ENCODE peak calls at places on chromosomes 6 and 20, in eight cellular contexts. One of them, this sample, is unnamed.

GRCh38 chr20:44083220-44083933 is 103.6 kb downstream of the JPH2 start:
- DNase-seq in fibroblast of lung: peak; percentile 17
- DNase-seq in H9: no peak
- DNase-seq in A673: no peak
- DNase-seq in astrocyte of the spinal cord: peak; percentile 50
- DNase-seq in brain microvascular endothelial cell: no peak
- DNase-seq in pancreas: no peak
- DNase-seq in nephron progenitor cell: no peak
- DNase-seq in this sample: peak; percentile 54

GRCh38 chr6:151379933-151380847 is 11.2 kb downstream of the ZBTB2 start:
- DNase-seq in fibroblast of lung: no peak
- DNase-seq in H9: no peak
- DNase-seq in A673: no peak
- DNase-seq in astrocyte of the spinal cord: no peak
- DNase-seq in brain microvascular endothelial cell: no peak
- DNase-seq in pancreas: no peak
- DNase-seq in nephron progenitor cell: no peak
- DNase-seq in this sample: no peak

GRCh38 chr6:116596815-116597214 is 19.5 kb upstream of the RSPH4A start:
- DNase-seq in fibroblast of lung: peak; percentile 35
- DNase-seq in H9: no peak
- DNase-seq in A673: peak; percentile 4
- DNase-seq in astrocyte of the spinal cord: peak; percentile 29
- DNase-seq in brain microvascular endothelial cell: peak; percentile 11
- DNase-seq in pancreas: no peak
- DNase-seq in nephron progenitor cell: peak; percentile 57
- DNase-seq in this sample: no peak

GRCh38 chr20:62346398-62347150 is 20.5 kb downstream of the LAMA5 start:
- DNase-seq in fibroblast of lung: no peak
- DNase-seq in H9: no peak
- DNase-seq in A673: no peak
- DNase-seq in astrocyte of the spinal cord: no peak
- DNase-seq in brain microvascular endothelial cell: no peak
- DNase-seq in pancreas: no peak
- DNase-seq in nephron progenitor cell: no peak
- DNase-seq in this sample: no peak

GRCh38 chr20:50663095-50663821 is 28.1 kb downstream of the RIPOR3 start:
- DNase-seq in fibroblast of lung: no peak
- DNase-seq in H9: peak; percentile 48
- DNase-seq in A673: no peak
- DNase-seq in astrocyte of the spinal cord: no peak
- DNase-seq in brain microvascular endothelial cell: no peak
- DNase-seq in pancreas: peak; percentile 64
- DNase-seq in nephron progenitor cell: no peak
- DNase-seq in this sample: no peak

GRCh38 chr20:34888468-34888867 is 12.1 kb downstream of the ACSS2 start:
- DNase-seq in fibroblast of lung: no peak
- DNase-seq in H9: no peak
- DNase-seq in A673: no peak
- DNase-seq in astrocyte of the spinal cord: no peak
- DNase-seq in brain microvascular endothelial cell: no peak
- DNase-seq in pancreas: no peak
- DNase-seq in nephron progenitor cell: no peak
- DNase-seq in this sample: no peak

GRCh38 chr20:3658708-3659491 is 4.3 kb downstream of the GFRA4 start:
- DNase-seq in fibroblast of lung: no peak
- DNase-seq in H9: no peak
- DNase-seq in A673: no peak
- DNase-seq in astrocyte of the spinal cord: no peak
- DNase-seq in brain microvascular endothelial cell: no peak
- DNase-seq in pancreas: no peak
- DNase-seq in nephron progenitor cell: no peak
- DNase-seq in this sample: no peak

GRCh38 chr20:46122516-46123481 is 4.7 kb downstream of the CD40 start:
- DNase-seq in fibroblast of lung: no peak
- DNase-seq in H9: no peak
- DNase-seq in A673: no peak
- DNase-seq in astrocyte of the spinal cord: no peak
- DNase-seq in brain microvascular endothelial cell: no peak
- DNase-seq in pancreas: no peak
- DNase-seq in nephron progenitor cell: no peak
- DNase-seq in this sample: no peak

GRCh38 chr6:89400912-89401399 is 11.1 kb downstream of the RRAGD start:
- DNase-seq in fibroblast of lung: no peak
- DNase-seq in H9: no peak
- DNase-seq in A673: no peak
- DNase-seq in astrocyte of the spinal cord: no peak
- DNase-seq in brain microvascular endothelial cell: no peak
- DNase-seq in pancreas: no peak
- DNase-seq in nephron progenitor cell: no peak
- DNase-seq in this sample: peak; percentile 51

GRCh38 chr6:158605266-158605878 is 39.2 kb downstream of the DYNLT1 start:
- DNase-seq in fibroblast of lung: peak; percentile 83
- DNase-seq in H9: peak; percentile 80
- DNase-seq in A673: peak; percentile 83
- DNase-seq in astrocyte of the spinal cord: peak; percentile 73
- DNase-seq in brain microvascular endothelial cell: peak; percentile 80
- DNase-seq in pancreas: no peak
- DNase-seq in nephron progenitor cell: peak; percentile 72
- DNase-seq in this sample: peak; percentile 26

GRCh38 chr6:34223381-34223963 is 13.2 kb upstream of the HMGA1 start:
- DNase-seq in fibroblast of lung: no peak
- DNase-seq in H9: no peak
- DNase-seq in A673: no peak
- DNase-seq in astrocyte of the spinal cord: no peak
- DNase-seq in brain microvascular endothelial cell: no peak
- DNase-seq in pancreas: no peak
- DNase-seq in nephron progenitor cell: no peak
- DNase-seq in this sample: no peak

GRCh38 chr6:116386581-116387299 is 16.0 kb downstream of the DSE start:
- DNase-seq in fibroblast of lung: peak; percentile 66
- DNase-seq in H9: no peak
- DNase-seq in A673: peak; percentile 32
- DNase-seq in astrocyte of the spinal cord: peak; percentile 52
- DNase-seq in brain microvascular endothelial cell: peak; percentile 59
- DNase-seq in pancreas: no peak
- DNase-seq in nephron progenitor cell: no peak
- DNase-seq in this sample: no peak

GRCh38 chr20:46122071-46122470 is 4.0 kb downstream of the CD40 start:
- DNase-seq in fibroblast of lung: peak; percentile 35
- DNase-seq in H9: no peak
- DNase-seq in A673: no peak
- DNase-seq in astrocyte of the spinal cord: peak; percentile 71
- DNase-seq in brain microvascular endothelial cell: peak; percentile 58
- DNase-seq in pancreas: no peak
- DNase-seq in nephron progenitor cell: no peak
- DNase-seq in this sample: peak; percentile 40

GRCh38 chr20:47681977-47682812 is 103.1 kb downstream of the SULF2 start:
- DNase-seq in fibroblast of lung: peak; percentile 54
- DNase-seq in H9: no peak
- DNase-seq in A673: no peak
- DNase-seq in astrocyte of the spinal cord: no peak
- DNase-seq in brain microvascular endothelial cell: no peak
- DNase-seq in pancreas: no peak
- DNase-seq in nephron progenitor cell: no peak
- DNase-seq in this sample: no peak

GRCh38 chr6:131733376-131734016 is 22.7 kb upstream of the CTAGE9 start:
- DNase-seq in fibroblast of lung: peak; percentile 58
- DNase-seq in H9: no peak
- DNase-seq in A673: peak; percentile 52
- DNase-seq in astrocyte of the spinal cord: peak; percentile 96
- DNase-seq in brain microvascular endothelial cell: peak; percentile 95
- DNase-seq in pancreas: no peak
- DNase-seq in nephron progenitor cell: no peak
- DNase-seq in this sample: no peak

GRCh38 chr6:121794630-121795029 is 359.2 kb downstream of the GJA1 start:
- DNase-seq in fibroblast of lung: peak; percentile 85
- DNase-seq in H9: no peak
- DNase-seq in A673: no peak
- DNase-seq in astrocyte of the spinal cord: peak; percentile 96
- DNase-seq in brain microvascular endothelial cell: peak; percentile 95
- DNase-seq in pancreas: no peak
- DNase-seq in nephron progenitor cell: no peak
- DNase-seq in this sample: peak; percentile 67

GRCh38 chr6:122696853-122697252 is 82.7 kb upstream of the FABP7 start:
- DNase-seq in fibroblast of lung: no peak
- DNase-seq in H9: no peak
- DNase-seq in A673: no peak
- DNase-seq in astrocyte of the spinal cord: peak; percentile 77
- DNase-seq in brain microvascular endothelial cell: peak; percentile 42
- DNase-seq in pancreas: no peak
- DNase-seq in nephron progenitor cell: no peak
- DNase-seq in this sample: peak; percentile 59

GRCh38 chr6:138161434-138162103 is at the start of gene ARFGEF3:
- DNase-seq in fibroblast of lung: no peak
- DNase-seq in H9: peak; percentile 71
- DNase-seq in A673: peak; percentile 46
- DNase-seq in astrocyte of the spinal cord: peak; percentile 28
- DNase-seq in brain microvascular endothelial cell: no peak
- DNase-seq in pancreas: peak; percentile 91
- DNase-seq in nephron progenitor cell: peak; percentile 76
- DNase-seq in this sample: no peak

GRCh38 chr6:6875818-6876470 is 231.8 kb upstream of the RREB1 start:
- DNase-seq in fibroblast of lung: peak; percentile 79
- DNase-seq in H9: no peak
- DNase-seq in A673: peak; percentile 40
- DNase-seq in astrocyte of the spinal cord: peak; percentile 55
- DNase-seq in brain microvascular endothelial cell: peak; percentile 64
- DNase-seq in pancreas: no peak
- DNase-seq in nephron progenitor cell: no peak
- DNase-seq in this sample: peak; percentile 65

GRCh38 chr6:107180114-107180513 is 64.8 kb upstream of the BEND3 start:
- DNase-seq in fibroblast of lung: no peak
- DNase-seq in H9: no peak
- DNase-seq in A673: no peak
- DNase-seq in astrocyte of the spinal cord: no peak
- DNase-seq in brain microvascular endothelial cell: no peak
- DNase-seq in pancreas: no peak
- DNase-seq in nephron progenitor cell: no peak
- DNase-seq in this sample: no peak

GRCh38 chr6:107173779-107174178 is 58.5 kb upstream of the BEND3 start:
- DNase-seq in fibroblast of lung: peak; percentile 11
- DNase-seq in H9: no peak
- DNase-seq in A673: no peak
- DNase-seq in astrocyte of the spinal cord: peak; percentile 5
- DNase-seq in brain microvascular endothelial cell: peak; percentile 14
- DNase-seq in pancreas: no peak
- DNase-seq in nephron progenitor cell: no peak
- DNase-seq in this sample: no peak

DNA sequence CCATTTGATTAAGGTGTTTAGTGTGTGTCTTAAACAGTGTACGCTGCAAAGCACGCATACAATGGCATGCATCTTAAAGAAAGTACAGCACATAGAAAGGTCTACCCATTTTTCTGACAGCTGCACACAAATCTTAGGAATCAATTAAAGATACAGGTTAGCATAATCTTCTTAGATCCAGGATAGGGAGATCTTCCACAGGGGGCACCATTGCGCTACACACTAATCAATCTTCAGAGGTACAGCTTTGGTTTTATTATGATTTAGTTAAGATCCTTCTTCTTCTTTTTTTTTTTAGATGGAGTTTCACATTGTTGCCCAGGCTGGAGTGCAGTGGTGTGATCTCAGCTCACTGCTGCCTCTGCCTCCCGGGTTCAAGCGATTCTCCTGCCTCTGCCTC is 63.7 kb upstream of the BEND3 start:
- DNase-seq in fibroblast of lung: peak; percentile 27
- DNase-seq in H9: no peak
- DNase-seq in A673: peak; percentile 29
- DNase-seq in astrocyte of the spinal cord: no peak
- DNase-seq in brain microvascular endothelial cell: peak; percentile 27
- DNase-seq in pancreas: no peak
- DNase-seq in nephron progenitor cell: no peak
- DNase-seq in this sample: no peak
- TF ChIP-seq CTCF in fibroblast of lung: peak; percentile 34
- TF ChIP-seq CTCF in H9: peak; percentile 57
- TF ChIP-seq CTCF in A673: peak; percentile 50
- TF ChIP-seq CTCF in astrocyte of the spinal cord: no peak
- TF ChIP-seq CTCF in brain microvascular endothelial cell: peak; percentile 53
- TF ChIP-seq CTCF in pancreas: no peak
- TF ChIP-seq CTCF in nephron progenitor cell: no peak
- TF ChIP-seq CTCF in this sample: peak; percentile 51

GRCh38 chr6:104855507-104855906 is 4.2 kb downstream of the HACE1 start:
- DNase-seq in fibroblast of lung: peak; percentile 14
- DNase-seq in H9: no peak
- DNase-seq in A673: peak; percentile 28
- DNase-seq in astrocyte of the spinal cord: peak; percentile 41
- DNase-seq in brain microvascular endothelial cell: no peak
- DNase-seq in pancreas: no peak
- DNase-seq in nephron progenitor cell: no peak
- DNase-seq in this sample: no peak
- TF ChIP-seq CTCF in fibroblast of lung: no peak
- TF ChIP-seq CTCF in H9: no peak
- TF ChIP-seq CTCF in A673: no peak
- TF ChIP-seq CTCF in astrocyte of the spinal cord: no peak
- TF ChIP-seq CTCF in brain microvascular endothelial cell: no peak
- TF ChIP-seq CTCF in pancreas: no peak
- TF ChIP-seq CTCF in nephron progenitor cell: no peak
- TF ChIP-seq CTCF in this sample: no peak

GRCh38 chr20:23507346-23507745 is 16.4 kb downstream of the CST8 start:
- DNase-seq in fibroblast of lung: no peak
- DNase-seq in H9: peak; percentile 60
- DNase-seq in A673: no peak
- DNase-seq in astrocyte of the spinal cord: no peak
- DNase-seq in brain microvascular endothelial cell: no peak
- DNase-seq in pancreas: no peak
- DNase-seq in nephron progenitor cell: no peak
- DNase-seq in this sample: no peak
- TF ChIP-seq CTCF in fibroblast of lung: no peak
- TF ChIP-seq CTCF in H9: peak; percentile 46
- TF ChIP-seq CTCF in A673: no peak
- TF ChIP-seq CTCF in astrocyte of the spinal cord: no peak
- TF ChIP-seq CTCF in brain microvascular endothelial cell: no peak
- TF ChIP-seq CTCF in pancreas: no peak
- TF ChIP-seq CTCF in nephron progenitor cell: no peak
- TF ChIP-seq CTCF in this sample: no peak

DNA sequence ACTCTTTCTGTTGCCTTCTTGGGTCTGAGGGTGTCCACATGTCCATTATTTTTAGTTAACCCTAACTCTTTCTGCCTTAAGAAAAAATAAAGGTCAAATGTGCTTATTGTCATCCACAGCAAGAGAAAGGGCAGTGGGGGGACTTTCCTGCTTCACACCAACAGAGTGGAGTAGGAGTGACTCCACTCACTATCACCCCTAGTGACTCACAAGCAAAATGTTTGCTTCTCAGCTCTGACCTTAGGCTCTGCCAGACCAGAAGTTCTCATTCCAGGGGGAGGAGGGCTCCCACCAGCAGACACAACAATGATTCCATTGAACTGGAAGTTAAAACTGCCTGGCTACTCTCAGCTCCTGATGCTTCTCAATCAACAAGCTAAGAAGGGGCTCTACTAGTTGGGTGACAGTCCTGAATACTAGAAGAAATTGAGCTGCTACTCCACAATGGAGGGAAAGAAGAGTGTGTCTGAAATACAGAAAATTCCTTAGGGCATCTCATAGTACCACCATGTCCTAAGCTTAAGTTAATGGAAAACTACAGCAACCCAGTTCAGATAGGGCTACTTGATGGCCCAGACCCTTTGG is 83.9 kb upstream of the AFDN start:
- DNase-seq in fibroblast of lung: no peak
- DNase-seq in H9: no peak
- DNase-seq in A673: no peak
- DNase-seq in astrocyte of the spinal cord: peak; percentile 5
- DNase-seq in brain microvascular endothelial cell: peak; percentile 31
- DNase-seq in pancreas: no peak
- DNase-seq in nephron progenitor cell: no peak
- DNase-seq in this sample: no peak
- TF ChIP-seq CTCF in fibroblast of lung: no peak
- TF ChIP-seq CTCF in H9: peak; percentile 47
- TF ChIP-seq CTCF in A673: no peak
- TF ChIP-seq CTCF in astrocyte of the spinal cord: no peak
- TF ChIP-seq CTCF in brain microvascular endothelial cell: no peak
- TF ChIP-seq CTCF in pancreas: no peak
- TF ChIP-seq CTCF in nephron progenitor cell: no peak
- TF ChIP-seq CTCF in this sample: peak; percentile 37